ENCODE peak calls at places on chromosomes 5 and 9, in nine cellular contexts. One of them, this sample, is unnamed.

GRCh38 chr9:136095495-136096058 is 488 bp upstream of the NACC2 start:
- DNase-seq in uterus: no peak
- DNase-seq in AG04449: no peak
- DNase-seq in BJ: no peak
- DNase-seq in tibial nerve: no peak
- DNase-seq in right atrium auricular region: no peak
- DNase-seq in cardiac muscle cell: peak
- DNase-seq in lower lobe of right lung: peak
- DNase-seq in astrocyte: no peak
- DNase-seq in this sample: no peak

GRCh38 chr5:7425830-7426229 is 29.9 kb downstream of the ADCY2 start:
- DNase-seq in right atrium auricular region: no peak
- DNase-seq in cardiac muscle cell: no peak
- DNase-seq in AG04449: no peak
- DNase-seq in uterus: no peak
- DNase-seq in BJ: no peak
- DNase-seq in tibial nerve: no peak
- DNase-seq in astrocyte: no peak
- DNase-seq in lower lobe of right lung: no peak
- DNase-seq in this sample: no peak

GRCh38 chr9:125415583-125416443 is 154.2 kb downstream of the GAPVD1 start:
- DNase-seq in astrocyte: no peak
- DNase-seq in uterus: no peak
- DNase-seq in cardiac muscle cell: no peak
- DNase-seq in lower lobe of right lung: no peak
- DNase-seq in right atrium auricular region: no peak
- DNase-seq in BJ: no peak
- DNase-seq in AG04449: no peak
- DNase-seq in tibial nerve: no peak
- DNase-seq in this sample: no peak

GRCh38 chr5:170195876-170196275 is 36.9 kb upstream of the C5orf58 start:
- DNase-seq in uterus: no peak
- DNase-seq in cardiac muscle cell: no peak
- DNase-seq in right atrium auricular region: no peak
- DNase-seq in AG04449: no peak
- DNase-seq in astrocyte: no peak
- DNase-seq in tibial nerve: no peak
- DNase-seq in BJ: no peak
- DNase-seq in lower lobe of right lung: no peak
- DNase-seq in this sample: no peak

GRCh38 chr5:69485471-69485870 is 7.1 kb upstream of the OCLN start:
- DNase-seq in cardiac muscle cell: no peak
- DNase-seq in AG04449: no peak
- DNase-seq in uterus: no peak
- DNase-seq in tibial nerve: no peak
- DNase-seq in lower lobe of right lung: no peak
- DNase-seq in right atrium auricular region: no peak
- DNase-seq in BJ: no peak
- DNase-seq in astrocyte: no peak
- DNase-seq in this sample: no peak

GRCh38 chr5:5765066-5765465 is 342.6 kb downstream of the ICE1 start:
- DNase-seq in lower lobe of right lung: no peak
- DNase-seq in BJ: no peak
- DNase-seq in cardiac muscle cell: no peak
- DNase-seq in AG04449: no peak
- DNase-seq in tibial nerve: no peak
- DNase-seq in astrocyte: no peak
- DNase-seq in right atrium auricular region: no peak
- DNase-seq in uterus: no peak
- DNase-seq in this sample: no peak

GRCh38 chr9:103361906-103362305 is 366.8 kb downstream of the CYLC2 start:
- DNase-seq in lower lobe of right lung: no peak
- DNase-seq in AG04449: no peak
- DNase-seq in right atrium auricular region: no peak
- DNase-seq in uterus: no peak
- DNase-seq in astrocyte: no peak
- DNase-seq in tibial nerve: no peak
- DNase-seq in cardiac muscle cell: no peak
- DNase-seq in BJ: no peak
- DNase-seq in this sample: no peak

GRCh38 chr9:89755835-89756234 is 151.0 kb downstream of the GADD45G start:
- DNase-seq in tibial nerve: no peak
- DNase-seq in BJ: no peak
- DNase-seq in right atrium auricular region: no peak
- DNase-seq in uterus: no peak
- DNase-seq in cardiac muscle cell: peak
- DNase-seq in lower lobe of right lung: no peak
- DNase-seq in AG04449: no peak
- DNase-seq in astrocyte: peak
- DNase-seq in this sample: no peak

GRCh38 chr9:33288235-33288634 is 2.1 kb upstream of the NFX1 start:
- DNase-seq in lower lobe of right lung: no peak
- DNase-seq in uterus: no peak
- DNase-seq in BJ: no peak
- DNase-seq in AG04449: no peak
- DNase-seq in right atrium auricular region: no peak
- DNase-seq in tibial nerve: no peak
- DNase-seq in astrocyte: no peak
- DNase-seq in cardiac muscle cell: no peak
- DNase-seq in this sample: no peak

DNA sequence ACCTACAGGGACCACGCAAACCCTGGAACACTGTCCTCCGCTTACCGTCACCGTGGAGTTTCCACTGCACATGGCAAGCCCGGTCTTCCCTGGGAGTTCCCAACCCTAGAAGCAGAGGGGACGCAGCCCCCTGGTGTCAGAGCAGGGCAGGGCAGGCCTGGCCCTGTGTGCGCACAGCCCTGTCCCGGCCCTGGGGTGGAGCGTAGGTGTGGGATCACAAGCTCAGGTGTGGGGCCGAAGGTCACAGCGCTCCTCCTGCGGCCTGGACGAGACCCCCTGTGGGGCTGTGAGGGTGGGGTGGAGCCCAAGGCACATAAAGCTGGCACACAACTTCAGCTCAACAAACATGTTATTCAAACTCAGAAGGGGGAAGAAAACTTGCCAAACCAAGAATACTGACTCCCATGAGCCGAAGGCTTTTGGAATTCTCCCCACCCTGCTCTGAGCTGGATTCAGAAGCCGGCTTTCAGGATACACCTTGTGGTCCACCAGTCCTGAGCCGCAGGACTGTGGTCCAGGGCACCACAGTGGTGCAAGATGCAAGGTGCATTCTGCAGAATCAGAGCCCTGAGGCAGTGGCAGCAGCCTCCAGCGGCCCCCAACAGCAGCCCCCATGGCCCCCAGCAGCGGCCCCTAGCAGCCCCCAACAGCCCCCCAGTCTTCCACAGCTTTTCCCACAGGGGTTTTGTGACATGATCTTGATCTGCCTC is 11.8 kb upstream of the EXOC3 start:
- DNase-seq in lower lobe of right lung: no peak
- DNase-seq in uterus: no peak
- DNase-seq in astrocyte: no peak
- DNase-seq in BJ: no peak
- DNase-seq in cardiac muscle cell: peak
- DNase-seq in tibial nerve: no peak
- DNase-seq in right atrium auricular region: no peak
- DNase-seq in AG04449: no peak
- DNase-seq in this sample: peak
- H3K4me3 ChIP-seq in lower lobe of right lung: no peak
- H3K4me3 ChIP-seq in uterus: no peak
- H3K4me3 ChIP-seq in astrocyte: no peak
- H3K4me3 ChIP-seq in BJ: no peak
- H3K4me3 ChIP-seq in cardiac muscle cell: no peak
- H3K4me3 ChIP-seq in tibial nerve: no peak
- H3K4me3 ChIP-seq in right atrium auricular region: no peak
- H3K4me3 ChIP-seq in AG04449: no peak
- H3K4me3 ChIP-seq in this sample: no peak

GRCh38 chr5:149473441-149473840 is 77.8 kb downstream of the CSNK1A1 start:
- DNase-seq in lower lobe of right lung: no peak
- DNase-seq in uterus: no peak
- DNase-seq in right atrium auricular region: no peak
- DNase-seq in tibial nerve: no peak
- DNase-seq in BJ: no peak
- DNase-seq in AG04449: no peak
- DNase-seq in astrocyte: no peak
- DNase-seq in cardiac muscle cell: no peak
- DNase-seq in this sample: no peak

GRCh38 chr5:149474198-149474597 is 77.0 kb downstream of the CSNK1A1 start:
- DNase-seq in tibial nerve: no peak
- DNase-seq in right atrium auricular region: no peak
- DNase-seq in uterus: no peak
- DNase-seq in lower lobe of right lung: no peak
- DNase-seq in AG04449: no peak
- DNase-seq in astrocyte: no peak
- DNase-seq in BJ: no peak
- DNase-seq in cardiac muscle cell: no peak
- DNase-seq in this sample: no peak

GRCh38 chr5:149470942-149471341 is 80.3 kb downstream of the CSNK1A1 start:
- DNase-seq in cardiac muscle cell: no peak
- DNase-seq in AG04449: no peak
- DNase-seq in astrocyte: no peak
- DNase-seq in lower lobe of right lung: no peak
- DNase-seq in BJ: no peak
- DNase-seq in tibial nerve: no peak
- DNase-seq in uterus: no peak
- DNase-seq in right atrium auricular region: no peak
- DNase-seq in this sample: no peak

GRCh38 chr5:149471406-149472183 is 79.6 kb downstream of the CSNK1A1 start:
- DNase-seq in cardiac muscle cell: peak
- DNase-seq in astrocyte: peak
- DNase-seq in AG04449: no peak
- DNase-seq in right atrium auricular region: no peak
- DNase-seq in lower lobe of right lung: no peak
- DNase-seq in uterus: no peak
- DNase-seq in BJ: no peak
- DNase-seq in tibial nerve: no peak
- DNase-seq in this sample: no peak

DNA sequence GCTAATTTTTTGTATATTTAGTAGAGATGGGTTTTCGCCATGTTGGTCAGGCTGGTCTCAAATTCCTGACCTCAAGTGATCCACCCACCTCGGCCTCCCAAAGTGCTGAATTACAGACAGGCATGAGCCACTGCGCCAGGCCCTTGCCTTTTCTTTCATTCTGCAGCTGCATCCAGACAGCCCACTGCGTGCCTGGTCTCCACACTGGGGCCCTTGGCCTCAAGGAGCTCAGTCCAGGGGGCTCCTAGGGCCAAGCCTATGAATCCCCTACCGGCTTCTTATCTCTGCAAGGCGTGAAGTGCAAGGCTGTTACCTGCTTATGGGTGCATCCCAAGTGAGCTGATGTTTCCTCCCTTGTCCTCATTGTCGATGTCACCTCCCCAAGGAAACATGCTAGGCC is 78.8 kb downstream of the CSNK1A1 start:
- DNase-seq in tibial nerve: no peak
- DNase-seq in lower lobe of right lung: no peak
- DNase-seq in astrocyte: no peak
- DNase-seq in uterus: no peak
- DNase-seq in right atrium auricular region: no peak
- DNase-seq in cardiac muscle cell: no peak
- DNase-seq in BJ: no peak
- DNase-seq in AG04449: no peak
- DNase-seq in this sample: no peak
- H3K4me3 ChIP-seq in tibial nerve: no peak
- H3K4me3 ChIP-seq in lower lobe of right lung: no peak
- H3K4me3 ChIP-seq in astrocyte: no peak
- H3K4me3 ChIP-seq in uterus: no peak
- H3K4me3 ChIP-seq in right atrium auricular region: no peak
- H3K4me3 ChIP-seq in cardiac muscle cell: no peak
- H3K4me3 ChIP-seq in BJ: no peak
- H3K4me3 ChIP-seq in AG04449: no peak
- H3K4me3 ChIP-seq in this sample: no peak

DNA sequence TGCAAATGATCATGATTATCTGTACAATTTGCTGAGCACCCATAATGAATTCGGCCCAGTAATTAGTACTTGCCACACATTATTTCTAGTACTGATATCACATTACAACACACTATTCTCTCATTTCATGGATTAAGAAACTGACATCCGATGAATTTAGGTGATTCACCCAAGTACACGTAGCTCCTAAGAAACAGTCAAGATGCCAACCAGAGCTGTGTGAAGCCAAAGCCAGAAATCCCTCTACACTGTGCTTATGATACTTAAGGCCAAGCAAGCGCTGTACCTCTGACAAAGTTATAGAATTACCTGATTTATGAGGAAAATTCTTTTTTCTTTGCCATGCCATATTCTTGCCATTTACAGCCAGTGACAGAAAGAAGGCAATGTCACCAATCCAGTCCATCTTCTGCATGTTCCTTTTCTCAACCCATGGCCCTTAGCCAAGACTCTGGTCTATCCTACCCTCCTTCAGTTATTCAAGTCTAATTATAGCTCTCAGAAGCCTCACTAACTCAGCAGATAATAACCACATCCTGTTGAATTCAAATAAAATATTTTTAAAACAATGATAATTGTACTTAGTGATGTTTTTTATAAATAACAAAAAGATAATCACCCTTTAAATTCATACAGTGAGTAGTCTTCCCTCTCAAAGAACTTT is 74.3 kb upstream of the PTGER4 start:
- DNase-seq in uterus: no peak
- DNase-seq in BJ: no peak
- DNase-seq in tibial nerve: no peak
- DNase-seq in lower lobe of right lung: no peak
- DNase-seq in right atrium auricular region: no peak
- DNase-seq in cardiac muscle cell: peak
- DNase-seq in AG04449: no peak
- DNase-seq in astrocyte: peak
- DNase-seq in this sample: no peak
- H3K4me3 ChIP-seq in uterus: no peak
- H3K4me3 ChIP-seq in BJ: no peak
- H3K4me3 ChIP-seq in tibial nerve: no peak
- H3K4me3 ChIP-seq in lower lobe of right lung: no peak
- H3K4me3 ChIP-seq in right atrium auricular region: no peak
- H3K4me3 ChIP-seq in cardiac muscle cell: no peak
- H3K4me3 ChIP-seq in AG04449: no peak
- H3K4me3 ChIP-seq in astrocyte: no peak
- H3K4me3 ChIP-seq in this sample: no peak

GRCh38 chr9:109355564-109356297 is 34.9 kb upstream of the EPB41L4B start:
- DNase-seq in AG04449: no peak
- DNase-seq in right atrium auricular region: no peak
- DNase-seq in lower lobe of right lung: no peak
- DNase-seq in cardiac muscle cell: no peak
- DNase-seq in uterus: no peak
- DNase-seq in BJ: no peak
- DNase-seq in tibial nerve: no peak
- DNase-seq in astrocyte: no peak
- DNase-seq in this sample: no peak

GRCh38 chr9:109349431-109349846 is 28.6 kb upstream of the EPB41L4B start:
- DNase-seq in AG04449: peak
- DNase-seq in uterus: no peak
- DNase-seq in cardiac muscle cell: peak
- DNase-seq in astrocyte: peak
- DNase-seq in tibial nerve: no peak
- DNase-seq in lower lobe of right lung: no peak
- DNase-seq in BJ: peak
- DNase-seq in right atrium auricular region: no peak
- DNase-seq in this sample: peak

GRCh38 chr9:109351032-109351431 is 30.2 kb upstream of the EPB41L4B start:
- DNase-seq in AG04449: no peak
- DNase-seq in astrocyte: no peak
- DNase-seq in BJ: no peak
- DNase-seq in tibial nerve: no peak
- DNase-seq in cardiac muscle cell: no peak
- DNase-seq in uterus: no peak
- DNase-seq in right atrium auricular region: no peak
- DNase-seq in lower lobe of right lung: no peak
- DNase-seq in this sample: no peak

GRCh38 chr9:109354190-109354589 is 33.3 kb upstream of the EPB41L4B start:
- DNase-seq in lower lobe of right lung: no peak
- DNase-seq in uterus: no peak
- DNase-seq in BJ: no peak
- DNase-seq in AG04449: no peak
- DNase-seq in right atrium auricular region: no peak
- DNase-seq in astrocyte: no peak
- DNase-seq in tibial nerve: no peak
- DNase-seq in cardiac muscle cell: no peak
- DNase-seq in this sample: no peak
- H3K4me3 ChIP-seq in lower lobe of right lung: no peak
- H3K4me3 ChIP-seq in uterus: no peak
- H3K4me3 ChIP-seq in BJ: no peak
- H3K4me3 ChIP-seq in AG04449: no peak
- H3K4me3 ChIP-seq in right atrium auricular region: no peak
- H3K4me3 ChIP-seq in astrocyte: no peak
- H3K4me3 ChIP-seq in tibial nerve: no peak
- H3K4me3 ChIP-seq in cardiac muscle cell: no peak
- H3K4me3 ChIP-seq in this sample: no peak

This sample was measured in SJSA1.